ENCODE peak calls at places on chromosomes 6 and 20, in five cellular contexts. One of them, this sample, is unnamed.

GRCh38 chr6:113813207-113813606 is 43.9 kb upstream of the MARCKS start:
- DNase-seq in HepG2: no peak
- DNase-seq in H1: no peak
- DNase-seq in GM12878: no peak
- DNase-seq in K562: no peak
- DNase-seq in this sample: no peak

GRCh38 chr6:77893391-77893790 is 240.6 kb downstream of the MEI4 start:
- DNase-seq in HepG2: no peak
- DNase-seq in H1: no peak
- DNase-seq in GM12878: no peak
- DNase-seq in K562: no peak
- DNase-seq in this sample: no peak

GRCh38 chr20:31967830-31968249 is at the start of gene XKR7:
- DNase-seq in HepG2: no peak
- DNase-seq in H1: peak
- DNase-seq in GM12878: no peak
- DNase-seq in K562: peak
- DNase-seq in this sample: no peak

GRCh38 chr20:33649201-33649631 is 12.9 kb upstream of the C20orf144 start:
- DNase-seq in HepG2: no peak
- DNase-seq in H1: no peak
- DNase-seq in GM12878: no peak
- DNase-seq in K562: no peak
- DNase-seq in this sample: no peak

GRCh38 chr20:6395695-6396094 is 272.9 kb upstream of the FERMT1 start:
- DNase-seq in HepG2: no peak
- DNase-seq in H1: no peak
- DNase-seq in GM12878: no peak
- DNase-seq in K562: no peak
- DNase-seq in this sample: no peak

GRCh38 chr6:141653590-141653989 is 479.1 kb upstream of the GJE1 start:
- DNase-seq in HepG2: no peak
- DNase-seq in H1: no peak
- DNase-seq in GM12878: no peak
- DNase-seq in K562: no peak
- DNase-seq in this sample: no peak

GRCh38 chr20:47917549-47918070 is 132.3 kb upstream of the SULF2 start:
- DNase-seq in HepG2: no peak
- DNase-seq in H1: no peak
- DNase-seq in GM12878: no peak
- DNase-seq in K562: no peak
- DNase-seq in this sample: no peak

GRCh38 chr6:118525913-118526490 is 22.1 kb upstream of the PLN start:
- DNase-seq in HepG2: no peak
- DNase-seq in H1: no peak
- DNase-seq in GM12878: no peak
- DNase-seq in K562: no peak
- DNase-seq in this sample: no peak

GRCh38 chr6:9186148-9186547 is 750.8 kb upstream of the SLC35B3 start:
- DNase-seq in HepG2: no peak
- DNase-seq in H1: no peak
- DNase-seq in GM12878: no peak
- DNase-seq in K562: no peak
- DNase-seq in this sample: no peak
- H3K4me2 ChIP-seq in HepG2: no peak
- H3K4me2 ChIP-seq in H1: no peak
- H3K4me2 ChIP-seq in GM12878: no peak
- H3K4me2 ChIP-seq in K562: no peak
- H3K4me2 ChIP-seq in this sample: no peak

GRCh38 chr6:135233676-135234491 is 52.8 kb downstream of the MYB start:
- DNase-seq in HepG2: no peak
- DNase-seq in H1: no peak
- DNase-seq in GM12878: no peak
- DNase-seq in K562: no peak
- DNase-seq in this sample: no peak
- TF ChIP-seq ATF3 in HepG2: no peak
- TF ChIP-seq ATF3 in H1: no peak
- TF ChIP-seq ATF3 in GM12878: no peak
- TF ChIP-seq ATF3 in K562: no peak
- TF ChIP-seq ATF3 in this sample: no peak

GRCh38 chr6:108732101-108732870 is 115.9 kb upstream of the ARMC2 start:
- DNase-seq in HepG2: no peak
- DNase-seq in H1: no peak
- DNase-seq in GM12878: no peak
- DNase-seq in K562: no peak
- DNase-seq in this sample: peak
- H3K4me2 ChIP-seq in HepG2: peak
- H3K4me2 ChIP-seq in H1: no peak
- H3K4me2 ChIP-seq in GM12878: no peak
- H3K4me2 ChIP-seq in K562: no peak
- H3K4me2 ChIP-seq in this sample: peak

GRCh38 chr6:96899019-96899418 is 1.3 kb upstream of the NDUFAF4 start:
- DNase-seq in HepG2: peak
- DNase-seq in H1: no peak
- DNase-seq in GM12878: no peak
- DNase-seq in K562: no peak
- DNase-seq in this sample: peak
- TF ChIP-seq ATF3 in HepG2: no peak
- TF ChIP-seq ATF3 in H1: no peak
- TF ChIP-seq ATF3 in GM12878: no peak
- TF ChIP-seq ATF3 in K562: no peak
- TF ChIP-seq ATF3 in this sample: no peak